ENCODE peak calls at places on chromosome 2, in four cellular contexts. W, E, O and Z are unnamed samples.

GRCh38 chr2:20198001-20198400 is 26.9 kb downstream of the SDC1 start:
- DNase-seq in E (no peak), W (no peak), O (peak), Z (no peak)

GRCh38 chr2:37555457-37555856 is 116.0 kb downstream of the CDC42EP3 start:
- DNase-seq in O (no peak), E (peak), W (no peak), Z (no peak)

GRCh38 chr2:205531082-205531481 is 151.2 kb upstream of the NRP2 start:
- DNase-seq in W (no peak), O (no peak), E (no peak), Z (no peak)

GRCh38 chr2:67455219-67456142 is 58.3 kb downstream of the ETAA1 start:
- DNase-seq in W (no peak), O (no peak), E (no peak), Z (no peak)

GRCh38 chr2:186059096-186059495 is 320.5 kb downstream of the FSIP2 start:
- DNase-seq in O (peak), W (no peak), E (no peak), Z (no peak)

GRCh38 chr2:37454851-37455762 is 110.7 kb downstream of the QPCT start:
- DNase-seq in W (no peak), E (no peak), O (no peak), Z (no peak)

GRCh38 chr2:1803217-1804115 is 59.2 kb upstream of the PXDN start:
- DNase-seq in O (no peak), E (no peak), W (no peak), Z (no peak)

GRCh38 chr2:53802617-53803115 is 15.8 kb downstream of the ERLEC1 start:
- DNase-seq in W (no peak), E (no peak), O (no peak), Z (no peak)

GRCh38 chr2:75432761-75433361 is 127.9 kb downstream of the EVA1A start:
- DNase-seq in E (no peak), O (no peak), W (no peak), Z (no peak)

GRCh38 chr2:204950695-204951094 is 405.4 kb downstream of the PARD3B start:
- DNase-seq in W (no peak), E (no peak), O (no peak), Z (no peak)

GRCh38 chr2:210252699-210253606 is 27.7 kb upstream of the ACADL start:
- DNase-seq in E (no peak), O (no peak), W (no peak), Z (peak)

GRCh38 chr2:119402645-119403560 is 28.8 kb upstream of the TMEM37 start:
- DNase-seq in W (no peak), E (no peak), O (no peak), Z (no peak)

GRCh38 chr2:99217929-99218501 is 37.0 kb downstream of the MRPL30 start:
- DNase-seq in E (no peak), W (no peak), O (no peak), Z (no peak)

GRCh38 chr2:214591359-214591758 is 180.5 kb downstream of the VWC2L start:
- DNase-seq in E (no peak), O (no peak), W (no peak), Z (no peak)

GRCh38 chr2:33577660-33578059 is 21.4 kb downstream of the FAM98A start:
- DNase-seq in O (no peak), E (no peak), W (no peak), Z (no peak)

GRCh38 chr2:226440119-226440917 is 359.3 kb downstream of the IRS1 start:
- DNase-seq in O (no peak), W (no peak), E (no peak), Z (no peak)

GRCh38 chr2:138391956-138392355 is 109.6 kb upstream of the SPOPL start:
- DNase-seq in O (no peak), W (no peak), E (no peak), Z (no peak)

GRCh38 chr2:158776236-158776635 is 18.9 kb upstream of the DAPL1 start:
- DNase-seq in E (no peak), O (no peak), W (no peak), Z (no peak)

GRCh38 chr2:30769891-30770462 is 37.3 kb downstream of the CAPN13 start:
- DNase-seq in O (no peak), W (no peak), E (peak), Z (no peak)

GRCh38 chr2:9779572-9780264 is 63.6 kb upstream of the TAF1B start:
- DNase-seq in O (no peak), W (no peak), E (peak), Z (no peak)

GRCh38 chr2:207135801-207136457 is 29.8 kb downstream of the KLF7 start:
- DNase-seq in W (no peak), E (no peak), O (no peak), Z (no peak)

GRCh38 chr2:185127412-185127811 is 529.1 kb downstream of the ZNF804A start:
- DNase-seq in E (no peak), W (no peak), O (no peak), Z (no peak)

GRCh38 chr2:179049546-179050311 is at the start of gene CCDC141:
- DNase-seq in E (peak), W (peak), O (no peak), Z (no peak)

GRCh38 chr2:59713577-59713976 is 839.9 kb downstream of the BCL11A start:
- DNase-seq in W (no peak), E (no peak), O (no peak), Z (no peak)

GRCh38 chr2:156445311-156446218 is 9.4 kb downstream of the GPD2 start:
- DNase-seq in E (no peak), O (no peak), W (no peak), Z (no peak)